ENCODE peak calls at places on chromosome 17, in eight cellular contexts. F, C, E, G, X, K, W and P are unnamed samples.

GRCh38 chr17:58421711-58422110 is 4.4 kb upstream of the RNF43 start:
- DNase-seq in G (no peak), W (no peak), F (no peak), C (no peak), K (no peak), X (no peak), E (no peak), P (no peak)

GRCh38 chr17:13176436-13176835 is 158.6 kb upstream of the ELAC2 start:
- DNase-seq in K (no peak), G (no peak), W (no peak), E (no peak), C (no peak), X (no peak), F (no peak), P (no peak)

GRCh38 chr17:17759164-17759563 is 77.6 kb downstream of the SREBF1 start:
- DNase-seq in X (no peak), F (no peak), G (no peak), C (no peak), K (no peak), W (no peak), E (no peak), P (no peak)

GRCh38 chr17:57889252-57889651 is 39.4 kb upstream of the MRPS23 start:
- DNase-seq in F (no peak), X (no peak), K (no peak), C (no peak), G (no peak), W (no peak), E (no peak), P (no peak)

GRCh38 chr17:7721612-7722011 is 4.1 kb downstream of the DNAH2 start:
- DNase-seq in F (no peak), W (no peak), E (no peak), K (no peak), X (no peak), G (no peak), C (no peak), P (no peak)

GRCh38 chr17:15965510-15965909 is 20.6 kb downstream of the ADORA2B start:
- DNase-seq in E (no peak), X (no peak), C (no peak), W (no peak), F (no peak), K (no peak), G (no peak), P (no peak)

GRCh38 chr17:34302626-34303025 is 16.6 kb upstream of the CCL8 start:
- DNase-seq in E (no peak), X (no peak), C (no peak), K (no peak), F (no peak), W (no peak), G (no peak), P (no peak)

GRCh38 chr17:80647746-80648145 is 103.1 kb downstream of the RPTOR start:
- DNase-seq in K (no peak), X (no peak), C (peak), E (no peak), G (no peak), W (no peak), F (peak), P (no peak)

GRCh38 chr17:8225813-8226535 is 15.6 kb upstream of the AURKB start:
- DNase-seq in C (peak), E (peak), K (no peak), X (peak), G (no peak), W (peak), F (peak), P (peak)

GRCh38 chr17:81599719-81600486 is 37.0 kb downstream of the NPLOC4 start:
- DNase-seq in F (peak), C (no peak), X (no peak), G (no peak), K (no peak), W (no peak), E (no peak), P (no peak)

GRCh38 chr17:29677139-29677834 is 54.6 kb upstream of the CORO6 start:
- DNase-seq in W (peak), G (no peak), F (no peak), C (peak), E (no peak), K (no peak), X (no peak), P (no peak)

GRCh38 chr17:72189781-72190593 is 69.2 kb downstream of the SOX9 start:
- DNase-seq in W (no peak), C (no peak), F (no peak), G (no peak), X (no peak), E (no peak), K (no peak), P (no peak)

GRCh38 chr17:7466644-7467341 is 12.6 kb downstream of the ZBTB4 start:
- DNase-seq in K (no peak), W (peak), F (peak), G (no peak), C (peak), E (no peak), X (no peak), P (no peak)